ENCODE peak calls at places on chromosomes 11 and 22, in six cellular contexts. O is tibial artery; L is colonic mucosa; I is CD4-positive, CD25-positive, alpha-beta regulatory T cell; E is cardiac muscle cell; H is heart right ventricle. R is an unnamed sample.

GRCh38 chr22:42801537-42802165 is 55.4 kb downstream of the ARFGAP3 start:
- DNase-seq in O (no peak), L (no peak), I (no peak), E (no peak), H (no peak), R (no peak)

GRCh38 chr11:79241205-79241604 is 199.6 kb downstream of the TENM4 start:
- DNase-seq in O (no peak), L (no peak), I (no peak), E (no peak), H (no peak), R (no peak)

GRCh38 chr11:133078591-133079179 is 453.6 kb downstream of the OPCML start:
- DNase-seq in O (no peak), L (no peak), I (peak; percentile 38), E (peak; percentile 58), H (peak; percentile 37), R (no peak)

GRCh38 chr11:198236-198806 is 5.4 kb downstream of the SCGB1C1 start:
- DNase-seq in O (peak; percentile 64), L (no peak), I (no peak), E (no peak), H (no peak), R (no peak)

GRCh38 chr11:235180-235997 is 753 bp downstream of the SIRT3 start:
- DNase-seq in O (no peak), L (no peak), I (no peak), E (no peak), H (no peak), R (no peak)

GRCh38 chr11:105732611-105733010 is 122.7 kb downstream of the GRIA4 start:
- DNase-seq in O (no peak), L (no peak), I (no peak), E (no peak), H (no peak), R (no peak)

GRCh38 chr22:48100685-48101417 is 1338.4 kb downstream of the TBC1D22A start:
- DNase-seq in O (no peak), L (no peak), I (no peak), E (no peak), H (no peak), R (no peak)

GRCh38 chr22:23696326-23696851 is 5.6 kb downstream of the RGL4 start:
- DNase-seq in O (no peak), L (no peak), I (peak; percentile 94), E (peak; percentile 56), H (no peak), R (peak; percentile 25)

GRCh38 chr11:96177132-96177531 is 165.9 kb downstream of the MAML2 start:
- DNase-seq in O (no peak), L (no peak), I (no peak), E (no peak), H (no peak), R (no peak)

GRCh38 chr22:32375678-32376450 is 18.2 kb downstream of the RFPL3 start:
- DNase-seq in O (no peak), L (no peak), I (no peak), E (peak; percentile 1), H (no peak), R (no peak)
- H3K4me3 ChIP-seq in O (no peak overlapping the region), L (no peak overlapping the region), I (no peak overlapping the region), E (no peak overlapping the region), H (no peak overlapping the region), R (no peak overlapping the region)

GRCh38 chr11:44613081-44613628 is 47.7 kb downstream of the CD82 start:
- DNase-seq in O (no peak), L (no peak), I (no peak), E (no peak), H (no peak), R (no peak)

GRCh38 chr11:44615913-44616806 is 50.7 kb downstream of the CD82 start:
- DNase-seq in O (peak; percentile 51), L (no peak), I (no peak), E (no peak), H (no peak), R (no peak)

GRCh38 chr11:44617671-44618461 is 52.4 kb downstream of the CD82 start:
- DNase-seq in O (peak; percentile 65), L (no peak), I (no peak), E (no peak), H (no peak), R (no peak)

GRCh38 chr11:44614281-44614680 is 48.8 kb downstream of the CD82 start:
- DNase-seq in O (no peak), L (no peak), I (no peak), E (no peak), H (no peak), R (no peak)

GRCh38 chr11:44615041-44615513 is 49.6 kb downstream of the CD82 start:
- DNase-seq in O (peak; percentile 45), L (no peak), I (no peak), E (no peak), H (no peak), R (no peak)
- H3K36me3 ChIP-seq in O (peaks cover 18% of the 10 kb centered on the region), L (no peaks in the 10 kb centered on the region), I (peaks cover 25% of the 10 kb centered on the region), E (no peaks in the 10 kb centered on the region), H (no peaks in the 10 kb centered on the region), R (peaks cover 94% of the 10 kb centered on the region)

GRCh38 chr11:62928011-62928410 is 6.8 kb upstream of the CHRM1 start:
- DNase-seq in O (peak; percentile 42), L (no peak), I (no peak), E (no peak), H (no peak), R (no peak)

GRCh38 chr11:62925308-62925707 is 4.1 kb upstream of the CHRM1 start:
- DNase-seq in O (no peak), L (no peak), I (no peak), E (no peak), H (no peak), R (no peak)

GRCh38 chr11:62923634-62924411 is 2.7 kb upstream of the CHRM1 start:
- DNase-seq in O (no peak), L (no peak), I (peak; percentile 56), E (no peak), H (no peak), R (no peak)

GRCh38 chr11:62926669-62927455 is 5.7 kb upstream of the CHRM1 start:
- DNase-seq in O (peak; percentile 57), L (no peak), I (no peak), E (no peak), H (no peak), R (no peak)

DNA sequence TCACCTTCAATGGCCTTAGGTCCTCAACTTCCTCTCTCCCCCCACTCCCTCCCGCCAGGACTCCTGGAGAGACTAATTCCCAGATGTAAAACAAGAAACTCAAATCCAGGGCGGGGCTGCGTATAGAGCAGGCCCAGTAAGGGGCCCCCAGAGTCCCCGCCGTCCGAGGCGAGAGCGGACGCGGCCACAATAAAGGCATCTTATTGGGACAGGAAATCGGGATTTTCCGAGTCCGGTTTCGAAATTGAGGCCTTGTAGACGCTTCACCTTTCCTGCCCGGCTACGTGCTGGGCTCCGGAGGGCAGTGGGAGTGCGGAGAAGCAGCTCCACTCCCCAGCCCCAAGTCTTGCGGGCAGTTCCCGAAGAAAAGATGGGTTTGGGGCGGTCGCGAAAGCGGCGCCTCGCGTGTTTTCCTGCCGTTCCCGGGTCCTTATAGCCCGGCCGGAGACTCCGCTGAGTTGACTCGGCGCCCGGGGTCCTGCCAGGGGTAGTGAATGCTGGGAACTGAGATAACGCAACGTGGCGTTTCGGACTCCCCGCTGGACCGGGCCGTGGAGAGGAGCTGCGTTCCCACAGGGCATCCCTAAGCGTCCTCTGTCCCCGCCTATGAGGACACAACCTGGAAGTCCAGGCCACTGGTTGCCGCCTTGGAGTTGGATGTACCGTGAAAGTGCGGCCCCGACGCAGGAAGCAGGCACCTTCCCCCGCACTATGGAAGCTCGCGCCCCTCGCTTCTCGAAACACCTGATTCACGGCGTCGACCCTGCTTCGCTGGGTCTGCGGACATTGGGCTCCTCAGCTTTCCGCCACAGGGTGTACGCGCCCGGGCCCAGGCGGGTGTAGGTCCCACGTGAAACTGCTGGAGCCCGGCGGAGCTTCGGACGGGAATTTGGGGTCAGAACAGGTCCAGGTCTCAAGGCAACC is 4.8 kb upstream of the CHRM1 start:
- DNase-seq in O (no peak), L (no peak), I (no peak), E (no peak), H (no peak), R (no peak)
- H3K4me3 ChIP-seq in O (peak overlapping the region; percentile 49), L (peak overlapping the region; percentile 10), I (no peak overlapping the region), E (no peak overlapping the region), H (peak overlapping the region; percentile 27), R (peak overlapping the region; percentile 32)

GRCh38 chr11:27381238-27381666 is 18.2 kb upstream of the CCDC34 start:
- DNase-seq in O (no peak), L (no peak), I (no peak), E (no peak), H (no peak), R (no peak)
- H3K36me3 ChIP-seq in O (peaks cover 23% of the 10 kb centered on the region), L (no peaks in the 10 kb centered on the region), I (no peaks in the 10 kb centered on the region), E (peaks cover 47% of the 10 kb centered on the region), H (no peaks in the 10 kb centered on the region), R (no peaks in the 10 kb centered on the region)

GRCh38 chr22:19693981-19694670 is 20.2 kb upstream of the SEPTIN5 start:
- DNase-seq in O (peak; percentile 31), L (no peak), I (no peak), E (no peak), H (no peak), R (no peak)

GRCh38 chr22:19693581-19693980 is 20.7 kb upstream of the SEPTIN5 start:
- DNase-seq in O (no peak), L (no peak), I (no peak), E (no peak), H (no peak), R (no peak)

GRCh38 chr22:19691007-19691720 is 23.1 kb upstream of the SEPTIN5 start:
- DNase-seq in O (no peak), L (no peak), I (no peak), E (no peak), H (no peak), R (no peak)

GRCh38 chr22:19689408-19689807 is 24.9 kb upstream of the SEPTIN5 start:
- DNase-seq in O (no peak), L (no peak), I (no peak), E (no peak), H (no peak), R (no peak)

GRCh38 chr22:19691721-19692341 is 22.5 kb upstream of the SEPTIN5 start:
- DNase-seq in O (no peak), L (no peak), I (no peak), E (peak; percentile 68), H (no peak), R (no peak)
- H3K4me3 ChIP-seq in O (peak overlapping the region; percentile 24), L (no peak overlapping the region), I (no peak overlapping the region), E (no peak overlapping the region), H (no peak overlapping the region), R (peak overlapping the region; percentile 2)

GRCh38 chr22:50224071-50224470 is 20.8 kb downstream of the TUBGCP6 start:
- DNase-seq in O (no peak), L (no peak), I (no peak), E (no peak), H (no peak), R (no peak)
- H3K36me3 ChIP-seq in O (peaks cover 93% of the 10 kb centered on the region), L (peaks cover 6% of the 10 kb centered on the region), I (peaks cover 66% of the 10 kb centered on the region), E (peaks cover 13% of the 10 kb centered on the region), H (no peaks in the 10 kb centered on the region), R (peaks cover 47% of the 10 kb centered on the region)

DNA sequence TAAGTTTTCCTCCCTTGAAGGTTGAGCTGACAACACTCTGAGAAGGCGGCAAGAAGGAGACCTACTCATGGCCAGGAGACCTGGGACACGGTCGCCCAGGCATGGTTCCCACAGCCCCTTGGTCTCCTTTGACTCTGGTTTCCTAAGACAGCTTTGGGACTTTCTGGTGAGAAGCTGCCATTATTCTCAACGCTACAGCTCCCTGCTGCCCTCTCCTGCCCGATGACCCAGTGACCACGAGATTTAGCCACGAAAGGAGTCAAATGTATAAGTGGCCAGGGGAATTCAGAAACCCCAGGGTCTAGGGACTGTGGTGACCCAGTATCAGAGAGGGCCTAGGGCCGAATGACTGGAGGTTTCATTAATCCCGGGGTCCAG is 696 bp upstream of the SDF2L1 start:
- DNase-seq in O (no peak), L (peak; percentile 68), I (no peak), E (peak; percentile 64), H (no peak), R (no peak)
- H3K4me3 ChIP-seq in O (peak overlapping the region; percentile 94), L (peak overlapping the region; percentile 80), I (peak overlapping the region; percentile 69), E (peak overlapping the region; percentile 55), H (peak overlapping the region; percentile 64), R (peak overlapping the region; percentile 79)